ENCODE peak calls at places on chromosome 5, in ten cellular contexts. G, S, I, H, Q, N, C, K, A and L are unnamed samples.

GRCh38 chr5:95731571-95732554 is 727 bp downstream of the RHOBTB3 start:
- DNase-seq in G (peak), A (no peak), C (peak), H (peak), Q (peak), I (peak), K (peak), N (peak), S (peak), L (peak)

GRCh38 chr5:133357758-133358157 is 254.6 kb downstream of the FSTL4 start:
- DNase-seq in A (no peak), S (no peak), K (no peak), Q (no peak), H (no peak), I (no peak), C (no peak), N (no peak), G (no peak), L (no peak)

GRCh38 chr5:9546973-9547947 is 1.4 kb upstream of the SEMA5A start:
- DNase-seq in I (no peak), K (peak), S (peak), A (no peak), G (no peak), C (peak), H (no peak), N (peak), Q (peak), L (no peak)

GRCh38 chr5:172140120-172140519 is 47.9 kb downstream of the STK10 start:
- DNase-seq in K (no peak), I (no peak), G (no peak), C (no peak), A (no peak), Q (no peak), N (no peak), S (no peak), H (no peak), L (no peak)

GRCh38 chr5:174140452-174140851 is 94.9 kb downstream of the NSG2 start:
- DNase-seq in N (no peak), S (no peak), Q (no peak), G (no peak), C (no peak), H (no peak), I (no peak), K (no peak), A (no peak), L (no peak)

GRCh38 chr5:6328173-6328572 is 50.2 kb downstream of the MED10 start:
- DNase-seq in G (no peak), H (no peak), S (no peak), C (peak), Q (no peak), A (no peak), N (peak), K (peak), I (peak), L (peak)

GRCh38 chr5:58933891-58934628 is 351.2 kb downstream of the RAB3C start:
- DNase-seq in I (no peak), G (no peak), H (no peak), N (peak), K (no peak), C (no peak), A (no peak), S (no peak), Q (no peak), L (no peak)

GRCh38 chr5:108528655-108529054 is 146.8 kb upstream of the FBXL17 start:
- DNase-seq in C (no peak), Q (no peak), K (no peak), I (no peak), H (no peak), A (no peak), N (no peak), G (no peak), S (no peak), L (no peak)

GRCh38 chr5:14407746-14408175 is 173.8 kb upstream of the OTULINL start:
- DNase-seq in N (no peak), A (no peak), S (no peak), Q (no peak), K (no peak), C (no peak), G (no peak), H (no peak), I (no peak), L (no peak)

GRCh38 chr5:168778536-168778935 is 199.4 kb upstream of the PANK3 start:
- DNase-seq in I (no peak), A (no peak), C (no peak), Q (no peak), K (no peak), G (no peak), H (no peak), S (no peak), N (no peak), L (no peak)

GRCh38 chr5:150574818-150575537 is 65.5 kb upstream of the SYNPO start:
- DNase-seq in C (no peak), S (no peak), H (no peak), Q (no peak), K (no peak), I (no peak), A (no peak), G (peak), N (no peak), L (no peak)

GRCh38 chr5:32504923-32505596 is 60.5 kb upstream of the ZFR start:
- DNase-seq in G (peak), K (peak), H (no peak), I (no peak), N (no peak), S (peak), C (no peak), A (no peak), Q (peak), L (no peak)

GRCh38 chr5:135462304-135462703 is 10.2 kb upstream of the TIFAB start:
- DNase-seq in A (no peak), G (no peak), Q (no peak), C (peak), I (peak), S (peak), N (peak), H (peak), K (no peak), L (peak)

GRCh38 chr5:142306077-142306502 is 18.7 kb downstream of the SPRY4 start:
- DNase-seq in I (no peak), A (no peak), H (no peak), S (peak), K (no peak), Q (no peak), C (no peak), G (no peak), N (no peak), L (no peak)

GRCh38 chr5:138449501-138450239 is 10.8 kb downstream of the REEP2 start:
- DNase-seq in C (peak), S (peak), Q (peak), I (peak), H (peak), K (peak), N (peak), G (peak), A (no peak), L (peak)

GRCh38 chr5:117077142-117077541 is 502.5 kb upstream of the SEMA6A start:
- DNase-seq in Q (no peak), H (no peak), N (peak), K (no peak), S (no peak), A (no peak), I (peak), G (no peak), C (no peak), L (no peak)

GRCh38 chr5:174315471-174315870 is 270.0 kb downstream of the NSG2 start:
- DNase-seq in H (peak), I (no peak), G (no peak), N (no peak), C (no peak), Q (no peak), A (no peak), S (no peak), K (no peak), L (no peak)

GRCh38 chr5:76804266-76804665 is 14.6 kb upstream of the F2RL1 start:
- DNase-seq in H (no peak), C (no peak), G (no peak), I (peak), K (no peak), S (no peak), Q (no peak), N (no peak), A (no peak), L (no peak)

DNA sequence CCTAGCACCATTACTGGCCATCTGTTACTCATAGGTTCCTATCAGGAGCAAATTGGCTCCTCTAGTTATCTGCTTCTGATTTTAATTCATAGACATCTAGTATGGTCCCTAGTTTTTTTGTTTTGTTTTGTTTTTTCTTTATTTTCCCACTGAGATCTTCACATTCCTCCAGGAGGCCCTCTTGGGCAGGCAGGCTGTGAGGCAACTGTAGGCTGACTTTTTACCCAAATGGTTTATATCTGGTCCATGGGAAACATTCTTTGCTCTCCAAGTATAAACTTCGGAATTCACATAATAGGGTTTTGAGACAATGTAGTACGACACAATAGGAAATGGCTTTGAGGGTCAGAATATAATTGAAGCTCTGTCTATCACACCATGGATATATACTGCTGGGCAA is 250.9 kb upstream of the DAB2 start:
- DNase-seq in C (no peak), G (no peak), I (no peak), H (no peak), N (no peak), A (no peak), S (no peak), K (no peak), Q (no peak), L (no peak)
- TF ChIP-seq CTCF in C (no peak), G (no peak), I (no peak), H (no peak), N (no peak), A (no peak), S (no peak), K (no peak), Q (no peak), L (no peak)

GRCh38 chr5:66367814-66368541 is 223.9 kb downstream of the SREK1 start:
- DNase-seq in S (no peak), I (no peak), N (no peak), H (no peak), Q (no peak), C (no peak), K (peak), A (no peak), G (no peak), L (no peak)
- H3K27ac ChIP-seq in S (no peak), I (no peak), N (no peak), H (no peak), Q (no peak), C (no peak), K (peak), A (no peak), G (no peak), L (no peak)

GRCh38 chr5:24642022-24642421 is 2.8 kb downstream of the CDH10 start:
- DNase-seq in C (no peak), N (peak), H (no peak), Q (no peak), S (no peak), G (no peak), K (no peak), I (peak), A (no peak), L (peak)
- TF ChIP-seq CTCF in C (peak), N (peak), H (peak), Q (peak), S (no peak), G (peak), K (no peak), I (peak), A (peak), L (peak)

DNA sequence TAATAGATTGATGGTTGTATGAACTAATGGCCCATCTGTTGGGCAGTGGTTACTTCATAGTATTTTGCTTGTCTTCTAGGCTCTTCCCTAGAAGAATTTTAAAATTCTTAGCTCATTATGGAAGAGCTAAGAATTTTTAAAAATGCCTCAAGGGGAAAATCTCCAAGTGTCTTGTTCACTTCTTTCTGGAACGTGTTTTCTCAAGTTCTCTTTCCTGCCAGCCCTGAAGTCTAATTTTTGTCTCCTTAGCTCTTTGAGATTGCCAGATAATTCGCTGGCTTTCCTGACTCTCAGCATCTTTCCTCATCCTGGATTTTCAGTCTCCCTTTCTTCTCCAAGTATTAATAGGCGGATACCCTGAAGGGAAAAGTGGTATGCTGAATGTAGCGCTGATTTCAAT is 395.4 kb downstream of the ARRDC3 start:
- DNase-seq in S (no peak), I (no peak), A (no peak), H (no peak), C (no peak), K (no peak), G (no peak), Q (no peak), N (no peak), L (no peak)
- H3K27ac ChIP-seq in S (no peak), I (no peak), A (no peak), H (no peak), C (no peak), K (no peak), G (no peak), Q (no peak), N (no peak), L (no peak)

GRCh38 chr5:83711982-83712601 is 8.6 kb downstream of the HAPLN1 start:
- DNase-seq in H (no peak), K (peak), C (no peak), G (peak), I (peak), A (no peak), S (peak), N (peak), Q (no peak), L (peak)
- TF ChIP-seq CTCF in H (peak), K (peak), C (peak), G (peak), I (peak), A (peak), S (peak), N (peak), Q (peak), L (peak)

GRCh38 chr5:124194282-124194681 is 552.2 kb downstream of the ZNF608 start:
- DNase-seq in A (no peak), H (no peak), N (no peak), I (no peak), S (no peak), K (no peak), C (no peak), Q (no peak), G (no peak), L (no peak)

GRCh38 chr5:124195416-124195815 is 551.0 kb downstream of the ZNF608 start:
- DNase-seq in H (no peak), Q (no peak), A (no peak), I (peak), C (no peak), G (no peak), K (no peak), S (no peak), N (peak), L (no peak)

GRCh38 chr5:124193371-124193789 is 553.1 kb downstream of the ZNF608 start:
- DNase-seq in I (peak), G (no peak), Q (no peak), C (no peak), S (no peak), K (no peak), A (no peak), H (no peak), N (peak), L (peak)
- H3K27ac ChIP-seq in I (no peak), G (no peak), Q (no peak), C (no peak), S (no peak), K (no peak), A (no peak), H (no peak), N (peak), L (no peak)

DNA sequence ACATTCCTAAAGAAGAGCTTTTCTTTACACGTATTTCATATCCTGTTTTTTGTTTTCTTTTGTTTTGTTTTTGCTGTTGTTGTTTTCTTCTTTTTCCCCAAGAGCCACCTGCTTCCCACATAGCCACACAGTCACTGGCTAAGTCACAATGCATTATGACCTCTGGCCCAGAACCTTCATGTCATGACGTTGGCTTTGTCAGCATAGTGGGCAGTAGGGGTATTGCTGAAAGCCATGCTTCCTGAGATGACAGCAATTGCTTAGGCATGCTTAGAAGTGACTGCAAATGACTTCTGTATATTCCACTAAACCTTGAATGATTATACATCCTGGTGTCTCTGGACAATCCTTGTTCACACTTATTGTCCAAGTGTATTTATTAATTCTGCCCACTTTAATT is 375.8 kb downstream of the TAF11L14 start:
- DNase-seq in C (no peak), K (no peak), S (no peak), A (no peak), H (no peak), I (peak), Q (no peak), G (no peak), N (no peak), L (no peak)
- TF ChIP-seq CTCF in C (peak), K (no peak), S (no peak), A (no peak), H (no peak), I (peak), Q (no peak), G (no peak), N (no peak), L (no peak)

DNA sequence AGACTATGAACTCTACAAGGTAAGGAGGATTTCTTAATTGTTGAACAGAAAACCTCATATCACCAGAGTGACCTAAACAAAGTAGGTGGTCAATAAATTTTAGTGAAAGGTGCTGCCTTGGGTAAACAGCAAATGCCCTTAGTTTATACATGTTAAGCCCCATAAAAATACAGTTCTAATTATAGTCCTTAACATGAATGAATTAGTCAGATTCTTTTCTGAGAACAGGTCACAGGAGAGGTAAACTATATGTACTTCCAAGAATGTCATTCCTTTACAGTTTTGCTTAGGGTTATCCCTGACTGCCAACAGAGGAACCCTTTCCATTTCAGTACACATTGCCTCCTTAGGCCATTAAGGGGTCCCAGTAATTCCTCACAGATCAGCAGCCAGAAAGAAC is 64.9 kb downstream of the PLPP1 start:
- DNase-seq in A (no peak), N (no peak), K (no peak), S (no peak), Q (no peak), H (no peak), G (no peak), C (no peak), I (no peak), L (no peak)
- H3K27ac ChIP-seq in A (no peak), N (no peak), K (no peak), S (no peak), Q (peak), H (no peak), G (peak), C (no peak), I (no peak), L (no peak)

GRCh38 chr5:161966544-161966943 is 101.0 kb upstream of the GABRG2 start:
- DNase-seq in A (no peak), K (no peak), C (no peak), S (no peak), I (peak), Q (no peak), H (no peak), G (no peak), N (no peak), L (peak)
- TF ChIP-seq CTCF in A (no peak), K (no peak), C (peak), S (no peak), I (peak), Q (no peak), H (no peak), G (no peak), N (peak), L (peak)

DNA sequence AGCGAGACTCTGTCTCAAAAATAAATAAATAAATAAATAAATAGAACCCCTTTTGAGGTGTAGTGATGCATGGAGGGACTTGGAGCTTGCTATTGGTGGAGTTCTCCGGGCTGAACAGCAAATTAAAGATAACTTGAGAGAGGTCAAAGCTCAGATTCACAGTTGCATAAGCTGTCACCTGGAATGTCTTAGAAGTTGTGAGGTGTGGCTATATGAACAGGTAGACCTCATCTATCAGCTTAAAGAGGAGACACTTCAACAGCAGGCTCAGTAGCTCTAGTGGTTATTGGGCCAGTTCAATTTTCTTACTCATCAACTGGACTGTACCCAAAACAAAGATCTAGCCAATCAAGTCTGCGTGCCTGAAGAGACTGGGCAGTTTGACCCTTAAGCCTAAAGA is 11.7 kb upstream of the STING1 start:
- DNase-seq in H (no peak), S (no peak), K (no peak), G (no peak), A (no peak), N (no peak), I (peak), Q (no peak), C (no peak), L (no peak)
- H3K27ac ChIP-seq in H (no peak), S (no peak), K (no peak), G (no peak), A (peak), N (no peak), I (peak), Q (no peak), C (no peak), L (no peak)